ENCODE peak calls at places on chromosomes 3 and 15, in four cellular contexts. Y, D, K and S are unnamed samples.

GRCh38 chr3:3134750-3135448 is 8.2 kb downstream of the TRNT1 start:
- DNase-seq in D (no peak), Y (no peak), K (no peak), S (no peak)

GRCh38 chr15:89132611-89133242 is 44.5 kb downstream of the ABHD2 start:
- DNase-seq in K (no peak), Y (no peak), D (no peak), S (no peak)

GRCh38 chr3:32278714-32279113 is 40.2 kb downstream of the CMTM8 start:
- DNase-seq in K (no peak), Y (no peak), D (no peak), S (no peak)

GRCh38 chr3:69435274-69436262 is 49.7 kb upstream of the FRMD4B start:
- DNase-seq in Y (no peak), D (no peak), K (no peak), S (no peak)

GRCh38 chr15:38072507-38073277 is 138.3 kb downstream of the TMCO5A start:
- DNase-seq in K (no peak), D (peak; percentile 84), Y (peak; percentile 92), S (no peak)

GRCh38 chr3:124812291-124813265 is 74.6 kb downstream of the ITGB5 start:
- DNase-seq in Y (no peak), K (peak; percentile 83), D (peak; percentile 90), S (peak; percentile 89)

GRCh38 chr15:75753145-75753544 is 40.5 kb upstream of the CSPG4 start:
- DNase-seq in D (no peak), K (no peak), Y (no peak), S (no peak)

GRCh38 chr15:95175914-95176658 is 944.7 kb downstream of the MCTP2 start:
- DNase-seq in K (no peak), D (no peak), Y (no peak), S (no peak)

GRCh38 chr3:123503200-123503599 is 54.3 kb upstream of the ADCY5 start:
- DNase-seq in K (no peak), D (no peak), Y (no peak), S (no peak)

GRCh38 chr3:156035158-156035557 is 85.2 kb upstream of the KCNAB1 start:
- DNase-seq in D (no peak), Y (no peak), K (no peak), S (no peak)

GRCh38 chr3:10553586-10554235 is 48.3 kb upstream of the ATP2B2 start:
- DNase-seq in K (no peak), D (peak; percentile 38), Y (no peak), S (no peak)

GRCh38 chr15:58690703-58691102 is 58.8 kb downstream of the ADAM10 start:
- DNase-seq in K (no peak), Y (peak; percentile 25), D (no peak), S (no peak)

GRCh38 chr3:46715507-46716175 is 2.0 kb downstream of the PRSS50 start:
- DNase-seq in D (peak; percentile 46), K (no peak), Y (no peak), S (no peak)

GRCh38 chr3:135792174-135792573 is 173.4 kb upstream of the PPP2R3A start:
- DNase-seq in Y (no peak), D (no peak), K (no peak), S (no peak)

GRCh38 chr15:22980189-22981136 is at the start of gene CYFIP1:
- DNase-seq in K (no peak), D (peak; percentile 93), Y (no peak), S (no peak)

GRCh38 chr15:89090791-89091666 is 2.8 kb downstream of the ABHD2 start:
- DNase-seq in D (peak; percentile 87), Y (peak; percentile 30), K (peak; percentile 59), S (no peak)

GRCh38 chr15:38899300-38899699 is 334.7 kb upstream of the RASGRP1 start:
- DNase-seq in K (no peak), D (no peak), Y (no peak), S (no peak)

GRCh38 chr3:170429050-170429449 is 10.4 kb downstream of the CLDN11 start:
- DNase-seq in K (peak; percentile 46), D (no peak), Y (no peak), S (no peak)

GRCh38 chr3:141047168-141047567 is 4.0 kb upstream of the SPSB4 start:
- DNase-seq in Y (no peak), K (no peak), D (no peak), S (no peak)

GRCh38 chr3:12611117-12611516 is 52.8 kb downstream of the RAF1 start:
- DNase-seq in Y (no peak), D (no peak), K (no peak), S (no peak)

GRCh38 chr3:17290894-17291293 is 406.1 kb downstream of the PLCL2 start:
- DNase-seq in K (no peak), D (no peak), Y (no peak), S (no peak)

GRCh38 chr3:23676093-23676492 is 129.7 kb upstream of the UBE2E1 start:
- DNase-seq in K (no peak), Y (no peak), D (no peak), S (no peak)

GRCh38 chr3:16516695-16517481 is 3.4 kb upstream of the RFTN1 start:
- DNase-seq in Y (no peak), D (no peak), K (no peak), S (no peak)

GRCh38 chr15:86384191-86384590 is 304.5 kb downstream of the AGBL1 start:
- DNase-seq in D (no peak), Y (no peak), K (no peak), S (no peak)

GRCh38 chr3:169939320-169939719 is 27.3 kb upstream of the SEC62 start:
- DNase-seq in Y (peak; percentile 41), D (no peak), K (no peak), S (no peak)

GRCh38 chr3:15207836-15208504 is 1.9 kb downstream of the CAPN7 start:
- DNase-seq in Y (no peak), D (no peak), K (no peak), S (no peak)

GRCh38 chr15:76177491-76178040 is 117.8 kb downstream of the TMEM266 start:
- DNase-seq in K (peak; percentile 45), D (peak; percentile 73), Y (no peak), S (no peak)

GRCh38 chr15:42735382-42736165 is 1.4 kb downstream of the CDAN1 start:
- DNase-seq in D (peak; percentile 62), Y (no peak), K (no peak), S (no peak)

GRCh38 chr3:141646760-141647561 is 91.1 kb upstream of the RNF7 start:
- DNase-seq in D (no peak), Y (peak; percentile 39), K (no peak), S (no peak)

GRCh38 chr3:144403040-144403457 is 431.4 kb downstream of the DIPK2A start:
- DNase-seq in D (no peak), Y (no peak), K (no peak), S (no peak)

GRCh38 chr3:31077021-31077601 is 182.7 kb upstream of the GADL1 start:
- DNase-seq in Y (no peak), D (no peak), K (peak; percentile 68), S (peak; percentile 51)

GRCh38 chr3:34882764-34883163 is 756.6 kb upstream of the ARPP21 start:
- DNase-seq in K (no peak), Y (peak; percentile 10), D (no peak), S (no peak)
- TF ChIP-seq CTCF in K (no peak), Y (peak; percentile 61), D (no peak), S (peak; percentile 49)

DNA sequence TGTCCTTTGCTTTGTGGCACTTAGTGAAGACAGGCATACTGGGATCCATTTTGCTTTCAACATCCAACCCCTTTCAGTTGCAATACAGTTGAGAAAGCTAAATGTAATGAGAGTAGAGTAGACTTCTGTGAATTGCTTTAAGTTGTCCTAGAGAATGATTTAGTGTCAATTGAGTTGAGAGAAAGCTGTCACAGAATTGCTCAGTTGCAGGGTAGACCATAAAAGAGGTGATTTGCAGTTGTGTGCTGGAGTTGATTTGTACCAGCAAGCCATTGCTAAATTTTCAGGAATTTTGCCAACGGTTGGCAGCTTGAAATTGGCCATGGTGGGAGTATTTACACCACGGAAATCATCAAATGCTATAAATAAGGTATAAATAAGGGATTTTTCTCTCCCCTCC is 2.2 kb downstream of the ABHD5 start:
- DNase-seq in D (no peak), Y (no peak), K (no peak), S (no peak)
- H3K4me3 ChIP-seq in D (no peak overlapping the region), Y (no peak overlapping the region), K (no peak overlapping the region), S (no peak overlapping the region)

DNA sequence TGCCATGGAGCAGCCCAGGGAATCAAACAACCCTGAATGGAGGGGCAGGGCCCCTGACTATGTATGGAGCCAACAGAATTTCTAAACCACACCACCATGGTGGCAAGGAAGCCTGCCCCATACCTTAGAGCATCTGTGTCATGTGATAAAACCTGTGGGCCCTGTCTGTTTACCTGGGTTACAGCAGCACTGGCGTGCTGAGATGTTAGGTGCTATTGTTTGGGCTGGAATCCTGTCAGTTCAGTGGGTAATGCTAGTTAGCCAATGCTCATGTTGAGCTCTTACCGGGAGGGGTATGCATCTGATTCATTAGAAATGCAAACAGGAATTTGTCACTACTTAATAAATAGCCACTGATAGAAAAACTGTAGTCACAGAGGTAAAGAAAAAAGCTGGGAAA is 63.5 kb upstream of the ETV5 start:
- DNase-seq in D (no peak), K (no peak), Y (no peak), S (no peak)
- TF ChIP-seq CTCF in D (no peak), K (no peak), Y (no peak), S (no peak)

GRCh38 chr3:105255351-105255750 is 111.4 kb upstream of the ALCAM start:
- DNase-seq in K (no peak), D (no peak), Y (no peak), S (no peak)

GRCh38 chr3:105254154-105254553 is 112.6 kb upstream of the ALCAM start:
- DNase-seq in D (no peak), K (no peak), Y (no peak), S (no peak)

GRCh38 chr3:105253225-105253624 is 113.5 kb upstream of the ALCAM start:
- DNase-seq in Y (no peak), D (no peak), K (no peak), S (no peak)
- H3K4me3 ChIP-seq in Y (no peak overlapping the region), D (no peak overlapping the region), K (no peak overlapping the region), S (no peak overlapping the region)

GRCh38 chr3:52374173-52374572 is 58.1 kb downstream of the DNAH1 start:
- DNase-seq in Y (peak; percentile 54), K (no peak), D (no peak), S (no peak)
- TF ChIP-seq CTCF in Y (peak; percentile 72), K (no peak), D (no peak), S (no peak)

GRCh38 chr3:128547368-128547987 is 54.5 kb upstream of the GATA2 start:
- DNase-seq in Y (no peak), D (no peak), K (no peak), S (no peak)
- H3K4me3 ChIP-seq in Y (no peak overlapping the region), D (no peak overlapping the region), K (no peak overlapping the region), S (no peak overlapping the region)

DNA sequence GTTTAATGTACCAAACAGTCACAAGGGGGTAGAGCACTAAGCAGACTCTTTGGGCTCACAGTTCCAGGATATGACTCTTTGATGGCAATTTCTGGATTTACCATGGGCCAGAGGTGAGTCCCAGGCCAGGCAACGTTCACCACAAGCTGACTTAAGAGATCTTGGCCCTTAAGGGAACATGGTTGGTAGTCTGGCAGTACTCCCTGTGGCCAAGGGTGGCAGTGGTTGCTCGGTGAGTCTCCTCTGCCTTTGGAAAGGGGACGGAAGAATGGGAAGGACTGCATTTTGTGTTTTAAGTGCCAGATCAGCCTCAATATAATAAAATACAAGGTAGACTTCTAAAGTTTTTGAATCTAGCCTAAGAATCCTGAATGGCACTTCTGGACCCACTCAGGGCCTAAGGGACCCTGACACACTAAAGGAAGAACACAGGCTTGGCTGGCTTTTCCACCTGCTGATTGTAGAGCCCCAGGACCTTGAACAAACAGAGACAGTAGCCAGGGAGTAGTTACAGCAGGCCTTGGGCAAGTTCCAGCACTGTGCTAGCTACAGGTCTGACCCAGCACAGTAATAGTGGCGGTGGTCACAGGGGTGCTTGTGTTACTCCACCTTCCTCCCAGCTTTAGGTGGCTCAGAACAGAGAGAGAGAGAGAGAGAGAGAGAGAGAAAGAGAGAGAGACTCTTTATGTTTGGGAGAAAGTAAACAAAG is 730.7 kb upstream of the ALCAM start:
- DNase-seq in D (no peak), Y (no peak), K (no peak), S (no peak)
- TF ChIP-seq CTCF in D (no peak), Y (peak; percentile 28), K (peak; percentile 8), S (peak; percentile 25)